ENCODE peak calls at places on chromosome 9, in four cellular contexts. R is HL-60, Z is SK-N-SH, A is astrocyte of the spinal cord. F is an unnamed sample.

GRCh38 chr9:33024126-33024965 is 727 bp upstream of the DNAJA1 start:
- DNase-seq in R (no peak), Z (peak; percentile 63), A (peak; percentile 55), F (no peak)

GRCh38 chr9:126773004-126773607 is 31.7 kb upstream of the ZBTB43 start:
- DNase-seq in R (no peak), Z (peak; percentile 52), A (no peak), F (no peak)

GRCh38 chr9:98902925-98903324 is 40.8 kb upstream of the COL15A1 start:
- DNase-seq in R (no peak), Z (no peak), A (no peak), F (no peak)

GRCh38 chr9:33250458-33250995 is 10.6 kb downstream of the SPINK4 start:
- DNase-seq in R (no peak), Z (no peak), A (no peak), F (no peak)

GRCh38 chr9:95736370-95736769 is 139.1 kb upstream of the ERCC6L2 start:
- DNase-seq in R (no peak), Z (no peak), A (no peak), F (no peak)

GRCh38 chr9:130331573-130331972 is 66.0 kb downstream of the HMCN2 start:
- DNase-seq in R (no peak), Z (no peak), A (no peak), F (no peak)

GRCh38 chr9:125437771-125438221 is 176.2 kb downstream of the GAPVD1 start:
- DNase-seq in R (no peak), Z (no peak), A (no peak), F (no peak)

GRCh38 chr9:74282526-74283253 is 214.4 kb upstream of the RORB start:
- DNase-seq in R (no peak), Z (no peak), A (no peak), F (no peak)

GRCh38 chr9:5608298-5609254 is 20.3 kb upstream of the RIC1 start:
- DNase-seq in R (no peak), Z (no peak), A (no peak), F (no peak)

GRCh38 chr9:136950656-136951030 is 1.4 kb upstream of the LCN12 start:
- DNase-seq in R (no peak), Z (peak; percentile 73), A (no peak), F (no peak)
- H3K4me3 ChIP-seq in R (peak overlapping the region; percentile 66), Z (peak overlapping the region; percentile 67), A (peak overlapping the region; percentile 50), F (no peak overlapping the region)

DNA sequence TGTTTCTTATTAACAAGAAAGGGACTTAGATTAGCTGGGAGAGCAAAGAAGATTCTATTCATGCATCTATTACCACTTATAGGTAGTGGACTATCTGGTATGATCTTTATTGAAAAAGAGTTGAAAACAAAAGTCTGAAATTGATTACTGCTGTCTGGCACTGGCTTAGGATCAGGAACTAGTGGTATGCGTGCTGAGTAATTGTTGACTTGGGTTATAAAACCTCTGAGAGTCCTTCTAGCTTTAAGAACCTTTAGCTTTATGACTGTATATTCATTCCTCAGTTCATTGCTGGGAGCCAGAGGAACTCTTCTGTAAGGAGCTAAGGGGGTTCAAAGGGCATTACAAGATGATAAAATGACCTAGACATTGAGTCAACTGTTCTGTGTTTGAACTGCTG is 7.6 kb downstream of the SLC1A1 start:
- DNase-seq in R (no peak), Z (no peak), A (peak; percentile 64), F (peak; percentile 40)
- H3K4me3 ChIP-seq in R (no peak overlapping the region), Z (no peak overlapping the region), A (no peak overlapping the region), F (no peak overlapping the region)

DNA sequence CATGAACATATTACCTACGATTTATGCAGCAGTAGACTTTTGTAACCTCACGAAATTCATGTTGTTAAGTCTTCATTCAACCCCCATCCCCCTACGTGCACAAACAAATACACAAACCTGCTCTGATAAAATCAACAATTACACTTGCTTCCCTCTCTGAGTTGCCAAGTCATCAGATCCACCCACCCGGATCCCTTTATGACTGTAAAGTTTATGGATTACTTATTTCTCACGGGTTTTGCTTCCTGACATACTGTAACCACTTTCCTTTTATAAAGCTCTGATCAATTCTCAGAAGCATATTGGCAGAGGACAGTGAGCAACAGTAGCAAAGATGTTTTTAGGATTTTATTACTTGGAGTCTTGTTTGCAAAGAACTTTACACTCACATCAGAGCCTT is 70.5 kb downstream of the MLLT3 start:
- DNase-seq in R (no peak), Z (no peak), A (no peak), F (no peak)
- H3K4me3 ChIP-seq in R (no peak overlapping the region), Z (no peak overlapping the region), A (no peak overlapping the region), F (no peak overlapping the region)

DNA sequence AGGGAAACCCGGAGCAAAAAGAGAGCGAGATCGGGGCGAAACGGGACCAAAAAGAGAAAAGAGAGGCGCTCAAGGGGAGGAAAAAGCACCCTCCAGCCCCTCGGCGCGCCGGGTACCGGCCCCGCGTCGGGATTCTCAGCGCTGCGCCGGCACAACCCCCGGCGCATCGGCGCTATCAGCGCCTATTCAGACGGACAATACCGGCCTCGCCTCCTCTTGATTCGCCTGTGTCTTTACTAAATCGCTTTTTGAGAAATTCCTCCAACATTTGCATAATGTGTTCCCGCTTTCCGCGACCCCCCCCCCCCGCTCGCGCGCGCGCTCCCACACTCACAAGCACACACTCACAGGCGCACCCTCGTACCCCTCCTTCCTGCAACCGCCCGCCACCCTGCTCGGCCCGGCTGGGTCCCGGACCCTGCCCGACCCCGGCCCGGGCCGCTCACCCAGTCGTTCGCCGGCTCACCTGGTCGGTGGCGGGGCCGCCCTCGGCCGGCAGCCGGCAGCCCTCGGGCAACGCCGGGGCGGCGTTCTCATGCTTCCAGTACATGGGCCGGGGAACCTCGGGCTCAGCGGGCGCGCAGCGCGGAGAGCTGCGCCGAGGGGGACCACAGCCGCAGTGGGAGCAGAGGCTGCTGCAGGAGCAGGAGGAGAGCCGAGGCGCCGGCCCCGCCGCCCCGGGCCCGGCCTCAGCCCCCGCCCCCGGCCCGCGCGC is 409 bp downstream of the LHX6 start:
- DNase-seq in R (no peak), Z (peak; percentile 73), A (no peak), F (no peak)
- H3K4me3 ChIP-seq in R (peak overlapping the region; percentile 23), Z (peak overlapping the region; percentile 23), A (no peak overlapping the region), F (peak overlapping the region; percentile 15)

DNA sequence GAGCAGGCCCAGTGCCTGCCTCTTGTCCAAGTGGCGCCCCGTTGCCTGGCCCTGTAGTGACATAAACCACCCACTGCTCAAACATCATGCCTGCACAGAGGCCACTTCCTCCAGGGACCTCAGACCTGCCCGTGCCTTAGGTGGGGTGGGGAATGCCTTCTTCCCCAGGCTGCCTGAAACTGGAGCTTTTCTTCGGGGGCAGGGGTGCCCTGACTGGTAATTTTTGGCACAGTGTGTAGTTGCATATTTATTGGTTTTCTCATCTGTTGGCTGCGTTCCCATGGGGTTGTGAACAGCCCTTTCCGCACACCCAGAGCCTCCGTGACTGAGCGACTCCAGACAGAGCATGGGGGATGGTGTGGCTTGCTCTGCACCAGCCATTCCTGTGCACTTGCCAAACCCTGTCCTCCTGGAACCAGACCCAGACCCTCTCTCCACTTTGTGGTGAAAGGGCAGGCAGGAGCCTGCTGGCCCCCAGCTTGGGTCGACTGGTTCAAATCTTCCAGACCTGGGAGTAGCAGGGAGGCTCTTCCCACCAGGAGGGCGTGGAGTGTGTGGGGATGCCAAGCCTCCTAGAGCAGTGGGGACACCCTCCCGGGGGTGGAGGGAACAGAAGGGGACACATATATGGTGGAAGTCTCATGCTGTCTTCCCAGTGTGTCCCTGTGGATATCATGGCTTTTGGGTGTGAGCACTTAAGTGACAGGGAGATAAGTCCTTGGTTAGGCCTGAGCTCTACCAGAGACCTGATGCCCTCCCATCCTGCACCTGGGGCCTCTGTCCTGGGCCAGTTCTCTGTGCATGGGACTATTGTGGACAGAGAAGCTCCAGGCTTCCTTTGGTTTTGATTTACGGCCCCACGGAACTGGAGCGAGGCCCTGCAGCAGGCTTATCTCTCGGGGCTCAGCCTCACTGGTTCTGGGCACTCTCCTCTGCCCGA is 39.6 kb downstream of the WNK2 start:
- DNase-seq in R (no peak), Z (peak; percentile 81), A (peak; percentile 57), F (peak; percentile 23)
- H3K4me3 ChIP-seq in R (no peak overlapping the region), Z (no peak overlapping the region), A (no peak overlapping the region), F (no peak overlapping the region)

F was measured in AG04449.